ENCODE peak calls at places on chromosomes 7 and 10, in four cellular contexts. L, V, E and K are unnamed samples.

GRCh38 chr10:105837951-105838350 is 1196.9 kb downstream of the SORCS3 start:
- DNase-seq in L (peak), V (peak), E (no peak), K (no peak)

GRCh38 chr10:62278461-62278910 is 9.8 kb upstream of the RTKN2 start:
- DNase-seq in L (no peak), V (no peak), E (no peak), K (no peak)

GRCh38 chr10:90930971-90931841 is 10.3 kb upstream of the ANKRD1 start:
- DNase-seq in L (no peak), V (no peak), E (peak), K (no peak)

GRCh38 chr7:44210107-44210506 is 9.3 kb downstream of the YKT6 start:
- DNase-seq in L (no peak), V (no peak), E (no peak), K (no peak)

GRCh38 chr10:96789571-96790108 is 42.5 kb upstream of the LCOR start:
- DNase-seq in L (no peak), V (peak), E (no peak), K (peak)

GRCh38 chr10:91891285-91892001 is 17.8 kb downstream of the FGFBP3 start:
- DNase-seq in L (no peak), V (no peak), E (no peak), K (no peak)

GRCh38 chr10:9012312-9012711 is 957.8 kb downstream of the GATA3 start:
- DNase-seq in L (no peak), V (no peak), E (no peak), K (no peak)

GRCh38 chr7:7830122-7830878 is 111.9 kb upstream of the RPA3 start:
- DNase-seq in L (no peak), V (no peak), E (no peak), K (no peak)

GRCh38 chr7:617614-618538 is 98.2 kb upstream of the PDGFA start:
- DNase-seq in L (no peak), V (no peak), E (no peak), K (no peak)

GRCh38 chr7:98202367-98203195 is 8.7 kb upstream of the BHLHA15 start:
- DNase-seq in L (no peak), V (peak), E (no peak), K (no peak)

GRCh38 chr10:43683451-43684197 is 34.9 kb upstream of the ZNF32 start:
- DNase-seq in L (peak), V (no peak), E (peak), K (peak)

GRCh38 chr10:76543655-76544054 is 1094.0 kb downstream of the KCNMA1 start:
- DNase-seq in L (no peak), V (no peak), E (no peak), K (no peak)

GRCh38 chr10:12602557-12602956 is 253.2 kb downstream of the CAMK1D start:
- DNase-seq in L (no peak), V (no peak), E (no peak), K (no peak)

GRCh38 chr7:1516586-1517251 is 12.5 kb upstream of the INTS1 start:
- DNase-seq in L (no peak), V (no peak), E (no peak), K (no peak)

GRCh38 chr7:151181011-151181431 is 6.0 kb downstream of the ASB10 start:
- DNase-seq in L (no peak), V (no peak), E (no peak), K (no peak)

GRCh38 chr7:68866136-68866535 is 732.1 kb upstream of the AUTS2 start:
- DNase-seq in L (no peak), V (no peak), E (no peak), K (no peak)

GRCh38 chr10:28381903-28382347 is 79.1 kb upstream of the MPP7 start:
- DNase-seq in L (peak), V (peak), E (peak), K (peak)

GRCh38 chr7:698515-699259 is 27.8 kb upstream of the DNAAF5 start:
- DNase-seq in L (no peak), V (no peak), E (no peak), K (no peak)

GRCh38 chr7:19747740-19748339 is 25.6 kb downstream of the TMEM196 start:
- DNase-seq in L (peak), V (no peak), E (peak), K (peak)

GRCh38 chr10:2202401-2202800 is 465.1 kb upstream of the ADARB2 start:
- DNase-seq in L (no peak), V (no peak), E (no peak), K (no peak)

GRCh38 chr10:54259104-54259503 is 541.9 kb downstream of the PCDH15 start:
- DNase-seq in L (no peak), V (no peak), E (no peak), K (no peak)

GRCh38 chr7:44050121-44050914 is 5.8 kb downstream of the DBNL start:
- DNase-seq in L (no peak), V (no peak), E (no peak), K (no peak)

GRCh38 chr7:1569016-1569415 is 816 bp downstream of the PSMG3 start:
- DNase-seq in L (peak), V (no peak), E (no peak), K (peak)

GRCh38 chr7:27129729-27130539 is 623 bp downstream of the HOXA4 start:
- DNase-seq in L (no peak), V (no peak), E (no peak), K (no peak)

GRCh38 chr10:110919971-110920881 is 822 bp downstream of the SHOC2 start:
- DNase-seq in L (peak), V (peak), E (peak), K (peak)

GRCh38 chr10:16909961-16910794 is 93.0 kb upstream of the RSU1 start:
- DNase-seq in L (no peak), V (no peak), E (no peak), K (no peak)

GRCh38 chr10:124048371-124049290 is 44.8 kb downstream of the CHST15 start:
- DNase-seq in L (no peak), V (no peak), E (no peak), K (no peak)

GRCh38 chr10:124975977-124976514 is 34.1 kb downstream of the ZRANB1 start:
- DNase-seq in L (no peak), V (peak), E (no peak), K (no peak)

GRCh38 chr10:30786131-30786530 is 156.6 kb upstream of the LYZL2 start:
- DNase-seq in L (no peak), V (no peak), E (no peak), K (no peak)

GRCh38 chr7:50261593-50261992 is 42.9 kb upstream of the IKZF1 start:
- DNase-seq in L (no peak), V (no peak), E (no peak), K (no peak)

GRCh38 chr10:70932415-70933196 is 44.2 kb upstream of the PCBD1 start:
- DNase-seq in L (peak), V (no peak), E (peak), K (no peak)

GRCh38 chr7:95989301-95989700 is 216.9 kb downstream of the DYNC1I1 start:
- DNase-seq in L (no peak), V (no peak), E (no peak), K (no peak)

GRCh38 chr10:30897547-30897946 is 134.1 kb downstream of the ZNF438 start:
- DNase-seq in L (no peak), V (no peak), E (no peak), K (no peak)

GRCh38 chr7:28979791-28980190 is 21.7 kb upstream of the TRIL start:
- DNase-seq in L (no peak), V (no peak), E (no peak), K (no peak)

GRCh38 chr7:151717415-151717814 is 159.5 kb downstream of the PRKAG2 start:
- DNase-seq in L (no peak), V (no peak), E (no peak), K (no peak)

GRCh38 chr10:94623572-94623971 is 60.0 kb upstream of the CYP2C18 start:
- DNase-seq in L (no peak), V (no peak), E (no peak), K (no peak)

GRCh38 chr10:50882540-50882983 is 2.9 kb downstream of the A1CF start:
- DNase-seq in L (peak), V (no peak), E (no peak), K (no peak)
- TF ChIP-seq FOXM1 in L (no peak), V (no peak), E (no peak), K (no peak)

DNA sequence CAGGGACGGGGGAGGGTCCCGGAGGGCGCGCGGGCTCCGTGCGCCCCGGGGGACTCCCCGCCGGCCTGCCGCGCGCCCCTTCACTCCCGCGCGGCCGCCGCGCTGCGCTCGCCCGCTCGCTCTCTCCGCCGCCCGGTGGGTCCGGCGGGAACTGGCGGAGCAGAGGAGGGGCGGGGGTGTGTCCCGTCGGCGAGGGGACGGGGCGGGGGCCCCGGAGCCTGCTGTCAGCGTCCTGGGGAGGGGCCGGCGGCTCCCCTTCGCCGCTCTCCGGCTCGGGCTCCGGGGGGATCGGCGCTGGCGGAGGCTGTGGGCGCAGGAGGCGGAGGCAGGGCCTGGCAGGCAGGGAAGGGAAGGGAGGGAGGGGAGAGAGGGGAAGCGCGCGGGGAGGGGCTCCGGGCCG is at the start of gene SH3PXD2A:
- DNase-seq in L (peak), V (no peak), E (peak), K (no peak)
- TF ChIP-seq FOXM1 in L (no peak), V (no peak), E (no peak), K (no peak)

GRCh38 chr10:89697946-89698345 is 3.4 kb upstream of the KIF20B start:
- DNase-seq in L (no peak), V (no peak), E (no peak), K (no peak)

GRCh38 chr10:89700914-89701237 is 514 bp upstream of the KIF20B start:
- DNase-seq in L (no peak), V (no peak), E (no peak), K (no peak)

GRCh38 chr10:89702121-89702480 is 711 bp downstream of the KIF20B start:
- DNase-seq in L (peak), V (peak), E (peak), K (peak)

GRCh38 chr10:89701238-89702120 is at the start of gene KIF20B:
- DNase-seq in L (peak), V (peak), E (peak), K (peak)

DNA sequence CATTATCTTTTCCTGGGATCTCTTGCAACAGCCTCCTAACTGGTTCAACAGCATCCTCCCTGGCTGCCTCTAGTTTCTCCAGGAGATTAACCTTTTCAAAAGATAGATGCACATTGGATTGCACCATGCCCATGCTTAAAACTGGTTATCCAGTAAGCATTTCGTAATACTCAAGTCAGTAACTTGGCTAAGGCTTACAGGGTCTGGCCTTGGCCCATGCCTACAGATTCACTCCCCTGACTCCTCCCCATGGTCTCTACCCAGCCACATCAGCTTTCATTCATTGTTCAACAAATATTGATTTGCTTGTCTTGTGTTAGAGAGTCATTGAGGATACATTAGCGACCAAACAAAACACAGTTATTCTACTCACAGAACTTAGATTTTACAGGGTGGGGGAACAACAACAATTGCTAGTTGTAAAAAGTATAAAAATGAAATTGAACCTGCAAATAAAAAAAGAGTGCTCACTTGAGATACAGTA is 1.8 kb upstream of the KIF20B start:
- DNase-seq in L (no peak), V (no peak), E (no peak), K (no peak)
- TF ChIP-seq FOXM1 in L (no peak), V (no peak), E (no peak), K (no peak)

GRCh38 chr10:86391986-86392722 is 25.6 kb upstream of the GRID1 start:
- DNase-seq in L (no peak), V (no peak), E (no peak), K (no peak)
- TF ChIP-seq FOXM1 in L (no peak), V (no peak), E (no peak), K (no peak)

DNA sequence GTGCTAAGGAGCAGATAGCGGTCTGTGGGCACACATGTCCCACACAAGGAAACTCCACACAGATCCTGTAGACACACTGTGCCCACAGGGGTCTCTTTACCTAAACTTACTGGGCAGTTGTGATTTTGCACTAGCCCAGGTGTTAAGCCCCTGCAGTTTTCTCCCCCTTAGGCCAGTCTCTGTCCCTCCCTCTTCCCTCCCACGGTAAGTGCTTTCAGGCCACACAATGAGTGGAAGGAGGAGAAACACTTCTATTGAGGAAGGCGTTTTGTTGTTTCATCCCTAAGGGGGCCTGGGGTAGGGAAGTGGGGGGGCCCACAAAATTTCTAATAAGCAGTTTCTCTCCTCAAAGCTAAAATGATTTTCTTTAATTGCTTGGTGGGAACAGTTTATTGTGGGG is 51.4 kb downstream of the FBXW4 start:
- DNase-seq in L (no peak), V (no peak), E (no peak), K (no peak)
- TF ChIP-seq FOXM1 in L (no peak), V (no peak), E (no peak), K (no peak)

GRCh38 chr7:110569486-110569885 is 521.4 kb upstream of the LRRN3 start:
- DNase-seq in L (no peak), V (no peak), E (no peak), K (no peak)

GRCh38 chr7:110568932-110569331 is 522.0 kb upstream of the LRRN3 start:
- DNase-seq in L (no peak), V (no peak), E (no peak), K (no peak)

GRCh38 chr7:110568388-110568787 is 522.5 kb upstream of the LRRN3 start:
- DNase-seq in L (no peak), V (no peak), E (no peak), K (no peak)

DNA sequence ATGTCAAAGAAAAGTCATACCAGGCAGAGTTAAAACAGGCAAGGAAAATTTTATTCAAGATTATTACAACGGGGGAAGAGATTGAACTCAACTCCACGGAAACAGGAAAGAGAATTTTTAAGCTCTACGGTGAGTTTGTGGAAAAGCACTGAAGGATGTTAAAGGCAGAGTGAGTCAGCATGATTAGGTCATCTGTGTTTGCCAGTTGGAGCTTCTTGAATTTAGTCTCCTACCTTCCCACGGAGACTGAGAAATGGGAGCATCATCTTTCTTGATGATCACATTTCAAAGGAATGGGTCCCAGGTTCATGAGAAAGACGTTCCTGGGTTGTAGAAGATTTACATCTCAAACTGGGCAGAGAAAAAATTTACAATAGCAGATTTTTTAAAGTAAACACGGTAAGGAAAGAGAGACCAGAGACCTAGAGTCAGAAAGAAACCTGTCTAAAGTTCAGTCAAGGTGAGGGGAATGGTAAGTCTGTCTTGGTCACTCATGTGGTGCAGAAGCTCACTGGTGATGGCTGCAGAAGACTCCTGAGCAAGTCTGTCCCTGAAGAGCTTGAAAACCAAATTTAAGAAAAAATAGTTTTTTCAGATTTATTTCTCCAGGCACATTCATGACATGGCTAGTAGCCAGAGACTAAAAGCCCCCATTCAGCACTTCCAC is 516.9 kb upstream of the LRRN3 start:
- DNase-seq in L (no peak), V (no peak), E (no peak), K (no peak)
- TF ChIP-seq FOXM1 in L (no peak), V (no peak), E (no peak), K (no peak)

DNA sequence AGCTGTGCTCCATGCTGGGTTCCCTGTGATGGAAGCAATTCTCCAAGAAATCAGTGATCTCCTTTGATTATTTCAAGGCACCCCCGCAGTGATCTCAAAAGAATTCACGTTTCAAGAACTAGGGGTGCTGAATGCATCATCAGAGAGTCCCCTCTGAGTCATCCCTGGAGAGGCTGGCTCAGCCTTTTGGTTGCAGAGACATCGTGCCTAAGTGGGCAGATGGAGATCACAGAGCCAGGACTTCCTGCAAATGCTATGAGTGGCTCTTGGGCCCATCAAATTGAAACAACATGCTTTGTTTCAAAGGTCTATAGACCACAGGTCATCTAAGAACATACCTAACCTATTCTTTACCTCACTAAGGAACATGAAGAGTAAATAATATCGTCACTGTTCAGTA is 41.5 kb upstream of the PLEKHA1 start:
- DNase-seq in L (no peak), V (no peak), E (no peak), K (no peak)
- TF ChIP-seq FOXM1 in L (no peak), V (no peak), E (no peak), K (no peak)

DNA sequence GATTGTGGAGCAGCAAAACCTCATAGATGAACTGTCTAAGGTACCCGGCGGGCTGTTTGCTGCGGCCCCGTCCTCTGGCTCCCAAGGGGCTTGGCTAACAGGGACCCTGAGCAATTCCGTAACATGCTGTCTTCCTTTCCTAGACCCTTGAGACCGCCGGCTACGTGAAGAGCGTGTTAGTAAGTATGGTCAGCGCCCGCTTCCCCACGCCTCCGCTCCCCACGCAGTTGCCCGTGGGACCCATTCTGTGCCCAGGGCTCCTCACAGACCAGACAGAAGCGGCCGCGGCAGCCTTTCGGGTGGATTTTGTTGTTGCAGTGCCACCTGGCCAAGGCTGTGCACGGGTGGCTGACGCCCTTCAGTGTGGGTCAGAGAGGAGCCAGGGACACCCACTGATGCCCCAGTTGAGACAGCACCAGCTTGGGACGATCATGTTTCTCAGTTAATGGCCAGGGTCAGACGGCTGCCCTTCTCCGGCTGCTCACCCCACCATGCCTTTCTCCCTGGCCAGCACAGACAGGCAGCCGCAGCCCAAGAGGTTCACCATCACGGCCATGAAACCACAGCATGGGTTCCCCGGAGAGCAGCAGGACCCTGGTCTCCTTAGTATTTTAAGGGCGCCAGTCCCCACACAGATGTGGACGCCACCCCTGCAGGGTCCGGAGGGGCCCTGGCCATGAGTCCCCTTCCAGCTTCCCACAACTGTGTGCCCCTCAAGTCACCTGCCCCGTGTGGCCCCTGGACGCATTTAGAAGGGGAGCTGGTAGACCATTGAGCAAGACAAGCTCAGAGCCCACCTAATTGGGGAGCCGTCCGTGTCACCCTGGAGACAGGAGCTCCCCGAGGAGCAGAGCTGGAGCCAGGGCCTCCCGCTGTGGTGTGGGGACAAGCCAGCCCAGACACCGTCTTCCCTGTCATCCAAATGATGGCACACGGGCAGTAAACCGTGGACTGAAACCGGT is 49.4 kb upstream of the DPYSL4 start:
- DNase-seq in L (no peak), V (no peak), E (no peak), K (no peak)
- TF ChIP-seq FOXM1 in L (no peak), V (no peak), E (no peak), K (no peak)